ENCODE peak calls at places on chromosomes 5 and 9, in six cellular contexts. One of them, this sample, is unnamed.

GRCh38 chr5:88732181-88732633 is 150.8 kb downstream of the MEF2C start:
- DNase-seq in K562: no peak
- DNase-seq in GM23338: no peak
- DNase-seq in HCT116: no peak
- DNase-seq in prostate gland: no peak
- DNase-seq in sigmoid colon: peak; percentile 69
- DNase-seq in this sample: peak; percentile 43

GRCh38 chr9:121604242-121604641 is 47.2 kb upstream of the DAB2IP start:
- DNase-seq in K562: no peak
- DNase-seq in GM23338: peak; percentile 61
- DNase-seq in HCT116: no peak
- DNase-seq in prostate gland: no peak
- DNase-seq in sigmoid colon: peak; percentile 80
- DNase-seq in this sample: no peak

GRCh38 chr9:131395745-131396479 is 2.0 kb downstream of the PRRC2B start:
- DNase-seq in K562: peak; percentile 5
- DNase-seq in GM23338: no peak
- DNase-seq in HCT116: no peak
- DNase-seq in prostate gland: no peak
- DNase-seq in sigmoid colon: no peak
- DNase-seq in this sample: no peak

GRCh38 chr5:36658016-36658415 is 51.6 kb downstream of the SLC1A3 start:
- DNase-seq in K562: no peak
- DNase-seq in GM23338: no peak
- DNase-seq in HCT116: no peak
- DNase-seq in prostate gland: no peak
- DNase-seq in sigmoid colon: no peak
- DNase-seq in this sample: no peak

GRCh38 chr5:93285461-93285860 is 295.6 kb downstream of the NR2F1-AS1 start:
- DNase-seq in K562: no peak
- DNase-seq in GM23338: no peak
- DNase-seq in HCT116: no peak
- DNase-seq in prostate gland: no peak
- DNase-seq in sigmoid colon: no peak
- DNase-seq in this sample: no peak

GRCh38 chr5:12952409-12952808 is 992.1 kb downstream of the DNAH5 start:
- DNase-seq in K562: no peak
- DNase-seq in GM23338: no peak
- DNase-seq in HCT116: no peak
- DNase-seq in prostate gland: no peak
- DNase-seq in sigmoid colon: no peak
- DNase-seq in this sample: no peak

GRCh38 chr5:54756301-54756700 is 229.1 kb downstream of the ESM1 start:
- DNase-seq in K562: no peak
- DNase-seq in GM23338: no peak
- DNase-seq in HCT116: no peak
- DNase-seq in prostate gland: no peak
- DNase-seq in sigmoid colon: no peak
- DNase-seq in this sample: no peak

GRCh38 chr9:14215614-14216013 is 98.3 kb downstream of the NFIB start:
- DNase-seq in K562: no peak
- DNase-seq in GM23338: no peak
- DNase-seq in HCT116: no peak
- DNase-seq in prostate gland: no peak
- DNase-seq in sigmoid colon: no peak
- DNase-seq in this sample: no peak

GRCh38 chr9:108282872-108283271 is 572.9 kb downstream of the ACTL7B start:
- DNase-seq in K562: peak; percentile 15
- DNase-seq in GM23338: peak; percentile 60
- DNase-seq in HCT116: no peak
- DNase-seq in prostate gland: no peak
- DNase-seq in sigmoid colon: no peak
- DNase-seq in this sample: no peak

GRCh38 chr5:5419291-5420210 is 2.9 kb upstream of the ICE1 start:
- DNase-seq in K562: peak; percentile 50
- DNase-seq in GM23338: peak; percentile 79
- DNase-seq in HCT116: peak; percentile 48
- DNase-seq in prostate gland: no peak
- DNase-seq in sigmoid colon: no peak
- DNase-seq in this sample: no peak

GRCh38 chr5:33611882-33612281 is 171.1 kb downstream of the TARS1 start:
- DNase-seq in K562: no peak
- DNase-seq in GM23338: no peak
- DNase-seq in HCT116: no peak
- DNase-seq in prostate gland: no peak
- DNase-seq in sigmoid colon: no peak
- DNase-seq in this sample: no peak

GRCh38 chr5:156366536-156366935 is 39.6 kb downstream of the SGCD start:
- DNase-seq in K562: no peak
- DNase-seq in GM23338: no peak
- DNase-seq in HCT116: no peak
- DNase-seq in prostate gland: no peak
- DNase-seq in sigmoid colon: no peak
- DNase-seq in this sample: no peak

GRCh38 chr5:172336264-172336663 is 52.7 kb upstream of the UBTD2 start:
- DNase-seq in K562: no peak
- DNase-seq in GM23338: no peak
- DNase-seq in HCT116: no peak
- DNase-seq in prostate gland: no peak
- DNase-seq in sigmoid colon: no peak
- DNase-seq in this sample: no peak

GRCh38 chr5:96781031-96781733 is 26.6 kb downstream of the ERAP1 start:
- DNase-seq in K562: no peak
- DNase-seq in GM23338: no peak
- DNase-seq in HCT116: peak; percentile 38
- DNase-seq in prostate gland: peak; percentile 49
- DNase-seq in sigmoid colon: no peak
- DNase-seq in this sample: no peak

GRCh38 chr9:116190997-116191396 is 37.4 kb downstream of the PAPPA start:
- DNase-seq in K562: no peak
- DNase-seq in GM23338: no peak
- DNase-seq in HCT116: no peak
- DNase-seq in prostate gland: no peak
- DNase-seq in sigmoid colon: no peak
- DNase-seq in this sample: no peak

DNA sequence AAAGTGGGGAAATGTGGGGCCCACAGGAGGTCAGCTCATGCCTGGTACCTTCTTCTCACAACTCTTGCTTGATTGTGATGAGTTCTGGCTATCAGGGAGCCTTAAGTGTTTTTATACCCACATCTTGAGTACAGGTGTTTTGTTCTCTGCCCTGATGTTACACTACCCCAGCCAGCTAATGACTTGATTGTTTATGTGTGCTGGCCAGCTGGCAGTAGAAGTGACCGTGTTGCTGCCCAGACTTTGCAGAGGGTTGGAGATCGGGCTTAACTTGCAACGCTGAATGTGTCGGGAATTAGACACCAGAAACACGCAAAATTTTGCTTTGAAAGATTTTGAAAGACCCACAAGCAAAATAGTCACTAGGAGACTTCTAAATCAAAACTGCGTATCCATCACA is 16.9 kb upstream of the ZDHHC11B start:
- DNase-seq in K562: no peak
- DNase-seq in GM23338: no peak
- DNase-seq in HCT116: no peak
- DNase-seq in prostate gland: no peak
- DNase-seq in sigmoid colon: no peak
- DNase-seq in this sample: no peak
- H3K4me3 ChIP-seq in K562: no peak overlapping the region
- H3K4me3 ChIP-seq in GM23338: no peak overlapping the region
- H3K4me3 ChIP-seq in HCT116: no peak overlapping the region
- H3K4me3 ChIP-seq in prostate gland: no peak overlapping the region
- H3K4me3 ChIP-seq in sigmoid colon: no peak overlapping the region
- H3K4me3 ChIP-seq in this sample: no peak overlapping the region

GRCh38 chr5:132498152-132498551 is 7.6 kb upstream of the IRF1 start:
- DNase-seq in K562: no peak
- DNase-seq in GM23338: no peak
- DNase-seq in HCT116: no peak
- DNase-seq in prostate gland: peak; percentile 27
- DNase-seq in sigmoid colon: peak; percentile 83
- DNase-seq in this sample: no peak
- H3K4me1 ChIP-seq in K562: peaks cover 57% of the 10 kb centered on the region
- H3K4me1 ChIP-seq in GM23338: peaks cover 12% of the 10 kb centered on the region
- H3K4me1 ChIP-seq in HCT116: peaks cover 71% of the 10 kb centered on the region
- H3K4me1 ChIP-seq in prostate gland: no peaks in the 10 kb centered on the region
- H3K4me1 ChIP-seq in sigmoid colon: no peaks in the 10 kb centered on the region
- H3K4me1 ChIP-seq in this sample: peaks cover 37% of the 10 kb centered on the region

GRCh38 chr9:89177401-89178161 is 1.0 kb downstream of the SHC3 start:
- DNase-seq in K562: no peak
- DNase-seq in GM23338: peak; percentile 67
- DNase-seq in HCT116: no peak
- DNase-seq in prostate gland: no peak
- DNase-seq in sigmoid colon: no peak
- DNase-seq in this sample: no peak
- TF ChIP-seq POLR2AphosphoS5 in K562: no peak
- TF ChIP-seq POLR2AphosphoS5 in GM23338: no peak
- TF ChIP-seq POLR2AphosphoS5 in HCT116: no peak
- TF ChIP-seq POLR2AphosphoS5 in prostate gland: no peak
- TF ChIP-seq POLR2AphosphoS5 in sigmoid colon: no peak
- TF ChIP-seq POLR2AphosphoS5 in this sample: no peak

GRCh38 chr5:103244398-103244797 is 14.2 kb upstream of the MACIR start:
- DNase-seq in K562: no peak
- DNase-seq in GM23338: no peak
- DNase-seq in HCT116: no peak
- DNase-seq in prostate gland: no peak
- DNase-seq in sigmoid colon: no peak
- DNase-seq in this sample: no peak
- H3K4me3 ChIP-seq in K562: no peak overlapping the region
- H3K4me3 ChIP-seq in GM23338: no peak overlapping the region
- H3K4me3 ChIP-seq in HCT116: no peak overlapping the region
- H3K4me3 ChIP-seq in prostate gland: no peak overlapping the region
- H3K4me3 ChIP-seq in sigmoid colon: no peak overlapping the region
- H3K4me3 ChIP-seq in this sample: no peak overlapping the region